ENCODE peak calls at places on chromosomes 16 and 17, in nine cellular contexts. Z is COLO829; H is AG10803; P is neuronal stem cell; D is CD8-positive, alpha-beta memory T cell; R is SK-MEL-5; I is activated naive CD4-positive, alpha-beta T cell; F is stimulated activated CD4-positive, alpha-beta T cell treated with anti-CD3 and anti-CD28 coated beads, Interleukin-15, amount 100 ng/mL, for 24 hours; T is KBM-7. N is an unnamed sample.

GRCh38 chr16:35207059-35207999 is 1747.9 kb downstream of the TP53TG3F start:
- DNase-seq in Z (no peak), H (no peak), P (no peak), D (no peak), R (no peak), I (no peak), F (no peak), T (no peak), N (no peak)

GRCh38 chr17:50953831-50954601 is 87.9 kb upstream of the TOB1 start:
- DNase-seq in Z (peak; percentile 59), H (peak; percentile 73), P (no peak), D (no peak), R (no peak), I (no peak), F (no peak), T (peak; percentile 81), N (no peak)

GRCh38 chr17:57551321-57552079 is 193.6 kb downstream of the CCDC182 start:
- DNase-seq in Z (no peak), H (no peak), P (no peak), D (no peak), R (no peak), I (peak; percentile 3), F (peak; percentile 11), T (no peak), N (no peak)

GRCh38 chr16:48533931-48534330 is 76.0 kb downstream of the N4BP1 start:
- DNase-seq in Z (no peak), H (no peak), P (no peak), D (no peak), R (no peak), I (no peak), F (no peak), T (no peak), N (no peak)

GRCh38 chr16:22337045-22337444 is 37.4 kb downstream of the CDR2 start:
- DNase-seq in Z (no peak), H (no peak), P (no peak), D (no peak), R (no peak), I (no peak), F (no peak), T (no peak), N (no peak)

GRCh38 chr16:56514845-56515244 is 5.0 kb downstream of the BBS2 start:
- DNase-seq in Z (no peak), H (no peak), P (no peak), D (no peak), R (no peak), I (no peak), F (no peak), T (no peak), N (no peak)

GRCh38 chr17:48644910-48645557 is 18.9 kb upstream of the HOXB9 start:
- DNase-seq in Z (no peak), H (no peak), P (no peak), D (no peak), R (no peak), I (no peak), F (no peak), T (no peak), N (no peak)

GRCh38 chr17:47012457-47012856 is 33.4 kb upstream of the RPRML start:
- DNase-seq in Z (no peak), H (no peak), P (no peak), D (no peak), R (no peak), I (no peak), F (no peak), T (no peak), N (no peak)

GRCh38 chr17:15941781-15942180 is 3.1 kb upstream of the ADORA2B start:
- DNase-seq in Z (no peak), H (no peak), P (no peak), D (no peak), R (no peak), I (no peak), F (no peak), T (no peak), N (no peak)

N was measured in T-helper 2 cell.